ENCODE peak calls at places on chromosomes 4 and X, in five cellular contexts. X is HCT116, Z is fibroblast of mammary gland, D is AG09309, O is RWPE1. N is an unnamed sample.
A peak's percentile ranks its signal among the peaks of the same experiment; 100 is the strongest.

GRCh38 chr4:53614616-53615015 is 23.3 kb upstream of the LNX1 start:
- DNase-seq in X (no peak), D (no peak), Z (no peak), O (no peak), N (no peak)

GRCh38 chr4:124167602-124168001 is 544.9 kb downstream of the ANKRD50 start:
- DNase-seq in O (no peak), X (no peak), D (no peak), Z (peak; percentile 16), N (no peak)

GRCh38 chrX:23907106-23907495 is 637 bp downstream of the APOO start:
- DNase-seq in X (no peak), O (peak; percentile 18), Z (no peak), D (no peak), N (no peak)

GRCh38 chr4:48578132-48578964 is 88.3 kb downstream of the ZAR1 start:
- DNase-seq in D (peak; percentile 46), X (peak; percentile 36), Z (peak; percentile 82), O (peak; percentile 54), N (peak; percentile 64)

GRCh38 chrX:147894332-147894870 is 17.3 kb upstream of the FMR1 start:
- DNase-seq in D (no peak), O (no peak), X (no peak), Z (no peak), N (no peak)

GRCh38 chrX:103688949-103689348 is 2.5 kb upstream of the MORF4L2 start:
- DNase-seq in Z (peak; percentile 45), X (no peak), O (no peak), D (no peak), N (no peak)

GRCh38 chr4:139223682-139224317 is 46.8 kb upstream of the ELF2 start:
- DNase-seq in Z (peak; percentile 85), D (no peak), X (no peak), O (no peak), N (peak; percentile 29)

GRCh38 chr4:8342651-8343050 is 73.1 kb downstream of the HTRA3 start:
- DNase-seq in O (no peak), D (no peak), X (no peak), Z (no peak), N (no peak)

GRCh38 chr4:20317424-20317985 is 65.8 kb downstream of the SLIT2 start:
- DNase-seq in Z (no peak), D (no peak), O (no peak), X (no peak), N (no peak)

GRCh38 chr4:173316060-173316459 is 18.1 kb downstream of the HMGB2 start:
- DNase-seq in D (no peak), Z (no peak), O (no peak), X (no peak), N (no peak)

GRCh38 chr4:173318648-173319211 is 15.4 kb downstream of the HMGB2 start:
- DNase-seq in O (peak; percentile 29), D (no peak), X (peak; percentile 15), Z (peak; percentile 70), N (no peak)

GRCh38 chr4:173319696-173320095 is 14.5 kb downstream of the HMGB2 start:
- DNase-seq in Z (peak; percentile 19), O (no peak), D (no peak), X (no peak), N (no peak)

GRCh38 chr4:173314715-173315114 is 19.4 kb downstream of the HMGB2 start:
- DNase-seq in Z (no peak), O (no peak), X (no peak), D (no peak), N (no peak)

GRCh38 chr4:173317003-173317402 is 17.2 kb downstream of the HMGB2 start:
- DNase-seq in Z (no peak), D (no peak), X (no peak), O (no peak), N (peak; percentile 12)
- TF ChIP-seq CTCF in Z (peak; percentile 32), D (no peak), X (no peak), O (no peak), N (no peak)

GRCh38 chr4:78517050-78517652 is 34.4 kb upstream of the ANXA3 start:
- DNase-seq in O (peak; percentile 26), D (no peak), Z (peak; percentile 60), X (no peak), N (no peak)
- TF ChIP-seq CTCF in O (peak; percentile 66), D (peak; percentile 61), Z (peak; percentile 71), X (peak; percentile 64), N (peak; percentile 65)

GRCh38 chr4:170497105-170497504 is 407.3 kb upstream of the AADAT start:
- DNase-seq in Z (peak; percentile 9), D (no peak), X (no peak), O (no peak), N (no peak)
- TF ChIP-seq CTCF in Z (no peak), D (no peak), X (no peak), O (no peak), N (no peak)

GRCh38 chr4:82851902-82852750 is 38.8 kb downstream of the SEC31A start:
- DNase-seq in X (peak; percentile 33), Z (peak; percentile 54), O (peak; percentile 5), D (no peak), N (no peak)
- TF ChIP-seq CTCF in X (peak; percentile 39), Z (peak; percentile 54), O (peak; percentile 45), D (peak; percentile 35), N (peak; percentile 55)

N was measured in activated CD8-positive, alpha-beta T cell treated with anti-CD3 and anti-CD28 coated beads for 36 hours.